ENCODE peak calls at places on chromosome 17, in ten cellular contexts. F, T, R, B, N, Y, H, S, W and O are unnamed samples.

GRCh38 chr17:78966906-78967600 is 12.7 kb downstream of the LGALS3BP start:
- DNase-seq in W (no peak), B (no peak), N (no peak), Y (no peak), S (no peak), T (no peak), H (no peak), F (no peak), R (no peak), O (no peak)

GRCh38 chr17:7839890-7840260 is 5.9 kb downstream of the KDM6B start:
- DNase-seq in B (no peak), S (no peak), T (no peak), W (no peak), N (no peak), R (no peak), H (no peak), F (peak; percentile 80), Y (peak; percentile 66), O (no peak)

GRCh38 chr17:51461578-51462004 is 201.2 kb downstream of the UTP18 start:
- DNase-seq in Y (peak; percentile 51), S (peak; percentile 87), T (peak; percentile 2), F (peak; percentile 81), B (peak; percentile 43), R (peak; percentile 13), W (no peak), N (peak; percentile 2), H (peak; percentile 15), O (no peak)

GRCh38 chr17:59859444-59860025 is 33.2 kb downstream of the TUBD1 start:
- DNase-seq in Y (peak; percentile 74), H (no peak), B (peak; percentile 36), N (peak; percentile 28), T (no peak), R (no peak), W (no peak), S (no peak), F (peak; percentile 83), O (no peak)

GRCh38 chr17:66717680-66718079 is 117.2 kb upstream of the CACNG5 start:
- DNase-seq in Y (no peak), R (no peak), H (no peak), B (peak; percentile 9), T (no peak), N (no peak), W (no peak), F (no peak), S (no peak), O (no peak)

GRCh38 chr17:78442648-78443128 is 64.2 kb downstream of the PGS1 start:
- DNase-seq in B (no peak), S (no peak), R (no peak), T (no peak), W (peak; percentile 31), Y (no peak), F (no peak), N (no peak), H (no peak), O (peak; percentile 87)

GRCh38 chr17:66900126-66901010 is 64.1 kb upstream of the CACNG4 start:
- DNase-seq in W (no peak), F (peak; percentile 39), N (no peak), Y (peak; percentile 19), B (no peak), T (no peak), S (no peak), R (no peak), H (no peak), O (no peak)

GRCh38 chr17:79593636-79594035 is 17.2 kb downstream of the RBFOX3 start:
- DNase-seq in F (no peak), T (no peak), Y (no peak), B (no peak), N (no peak), W (no peak), R (no peak), S (peak; percentile 86), H (no peak), O (no peak)

GRCh38 chr17:66777689-66778225 is 57.2 kb upstream of the CACNG5 start:
- DNase-seq in F (no peak), Y (no peak), N (no peak), T (no peak), W (no peak), S (no peak), R (peak; percentile 30), H (no peak), B (no peak), O (peak; percentile 57)

GRCh38 chr17:68248199-68248825 is 469 bp downstream of the AMZ2 start:
- DNase-seq in T (no peak), W (no peak), S (no peak), N (peak; percentile 48), Y (peak; percentile 37), R (peak; percentile 93), B (no peak), F (no peak), H (no peak), O (peak; percentile 88)

GRCh38 chr17:67950945-67951344 is 45.3 kb downstream of the C17orf58 start:
- DNase-seq in W (no peak), N (no peak), H (no peak), R (no peak), S (no peak), B (no peak), T (no peak), Y (no peak), F (no peak), O (no peak)

GRCh38 chr17:29687601-29688000 is 64.9 kb upstream of the CORO6 start:
- DNase-seq in S (no peak), H (no peak), N (no peak), Y (no peak), T (no peak), B (no peak), R (no peak), W (no peak), F (no peak), O (no peak)

GRCh38 chr17:49575524-49576120 is at the start of gene NXPH3:
- DNase-seq in S (no peak), Y (no peak), T (peak; percentile 30), F (peak; percentile 64), N (no peak), R (peak; percentile 20), H (peak; percentile 41), B (peak; percentile 65), W (no peak), O (no peak)